ENCODE peak calls at places on chromosomes 4 and X, in four cellular contexts. P is NCI-H446, C is astrocyte of the hippocampus, J is T-cell. Y is an unnamed sample.

GRCh38 chrX:21943460-21944135 is 3.1 kb downstream of the SMS start:
- DNase-seq in P (peak), C (peak), J (no peak), Y (peak)

GRCh38 chrX:155544886-155545285 is 67.9 kb downstream of the TMLHE start:
- DNase-seq in P (no peak), C (peak), J (no peak), Y (no peak)

GRCh38 chrX:41224606-41225005 is 109.4 kb upstream of the DDX3X start:
- DNase-seq in P (no peak), C (no peak), J (no peak), Y (no peak)

GRCh38 chrX:78092296-78092695 is 11.8 kb upstream of the PGK1 start:
- DNase-seq in P (peak), C (peak), J (no peak), Y (peak)

GRCh38 chr4:5166377-5166776 is 115.1 kb downstream of the STK32B start:
- DNase-seq in P (no peak), C (peak), J (no peak), Y (no peak)

GRCh38 chrX:1316527-1316926 is 20.1 kb upstream of the IL3RA start:
- DNase-seq in P (no peak), C (no peak), J (peak), Y (no peak)

GRCh38 chr4:84258905-84259830 is 239.9 kb downstream of the NKX6-1 start:
- DNase-seq in P (peak), C (peak), J (no peak), Y (peak)

GRCh38 chr4:54067163-54067562 is 2.8 kb upstream of the CHIC2 start:
- DNase-seq in P (no peak), C (peak), J (no peak), Y (peak)

GRCh38 chrX:153884136-153885076 is 1.6 kb downstream of the L1CAM start:
- DNase-seq in P (no peak), C (no peak), J (no peak), Y (no peak)

GRCh38 chr4:53171797-53172196 is 194.1 kb downstream of the SCFD2 start:
- DNase-seq in P (no peak), C (no peak), J (no peak), Y (no peak)

GRCh38 chr4:168021666-168022065 is 70.7 kb upstream of the ANXA10 start:
- DNase-seq in P (no peak), C (no peak), J (no peak), Y (no peak)

GRCh38 chrX:44282753-44283152 is 60.7 kb downstream of the EFHC2 start:
- DNase-seq in P (no peak), C (no peak), J (no peak), Y (no peak)

GRCh38 chr4:10673817-10674369 is 10.7 kb downstream of the CLNK start:
- DNase-seq in P (no peak), C (no peak), J (no peak), Y (no peak)

GRCh38 chr4:2893772-2894171 is 50.1 kb downstream of the ADD1 start:
- DNase-seq in P (no peak), C (peak), J (no peak), Y (no peak)

GRCh38 chr4:62431513-62431912 is 1231.4 kb downstream of the ADGRL3 start:
- DNase-seq in P (no peak), C (no peak), J (no peak), Y (no peak)

Y was measured in AG20443.